ENCODE peak calls at places on chromosomes 11 and 22, in seven cellular contexts. O, K, G, D, X, H and C are unnamed samples.

GRCh38 chr11:108498046-108498815 is at the start of gene POGLUT3:
- DNase-seq in G (peak), H (peak), O (peak), K (peak), D (peak), X (peak), C (peak)

GRCh38 chr11:91366816-91367215 is 857.8 kb upstream of the FAT3 start:
- DNase-seq in G (no peak), H (no peak), O (no peak), K (no peak), D (no peak), X (no peak), C (no peak)

GRCh38 chr22:31272522-31273446 is 19.5 kb downstream of the PIK3IP1 start:
- DNase-seq in X (peak), O (peak), H (peak), G (no peak), D (peak), K (peak), C (peak)

GRCh38 chr22:38203090-38203810 is 1.5 kb downstream of the MAFF start:
- DNase-seq in O (no peak), D (peak), G (no peak), X (peak), K (no peak), H (no peak), C (peak)

GRCh38 chr22:31288496-31289235 is 3.6 kb downstream of the PIK3IP1 start:
- DNase-seq in H (no peak), K (no peak), X (no peak), O (no peak), G (no peak), D (no peak), C (no peak)

GRCh38 chr11:68978931-68979591 is 1.7 kb downstream of the MRGPRD start:
- DNase-seq in K (no peak), X (no peak), D (no peak), H (no peak), O (no peak), G (no peak), C (no peak)

GRCh38 chr22:19576460-19577421 is 52.5 kb upstream of the CLDN5 start:
- DNase-seq in K (no peak), D (peak), H (no peak), X (no peak), O (no peak), G (peak), C (peak)

GRCh38 chr11:65625628-65626342 is 10.2 kb downstream of the PCNX3 start:
- DNase-seq in H (no peak), K (peak), G (peak), O (peak), D (no peak), X (no peak), C (peak)

GRCh38 chr11:72814139-72814830 is at the start of gene ATG16L2:
- DNase-seq in G (peak), D (peak), H (peak), X (peak), O (peak), K (peak), C (peak)

GRCh38 chr11:121318848-121319834 is 26.6 kb downstream of the SC5D start:
- DNase-seq in G (no peak), K (peak), X (peak), H (no peak), D (peak), O (peak), C (peak)

GRCh38 chr11:79196950-79197349 is 243.9 kb downstream of the TENM4 start:
- DNase-seq in H (no peak), O (no peak), K (no peak), G (no peak), D (no peak), X (no peak), C (no peak)

GRCh38 chr22:47168900-47169800 is 406.7 kb downstream of the TBC1D22A start:
- DNase-seq in H (no peak), K (no peak), O (no peak), X (no peak), G (no peak), D (peak), C (peak)

GRCh38 chr22:24209016-24209415 is 27.7 kb downstream of the SUSD2 start:
- DNase-seq in X (no peak), G (no peak), O (no peak), H (no peak), D (no peak), K (no peak), C (no peak)

GRCh38 chr11:94032725-94033124 is 11.6 kb downstream of the HEPHL1 start:
- DNase-seq in O (no peak), H (no peak), D (no peak), K (no peak), X (no peak), G (no peak), C (no peak)

GRCh38 chr11:75639752-75640151 is 29.1 kb downstream of the MAP6 start:
- DNase-seq in G (no peak), H (no peak), O (peak), D (peak), K (peak), X (no peak), C (peak)

GRCh38 chr11:67054851-67055523 is 1.7 kb upstream of the RHOD start:
- DNase-seq in D (peak), K (no peak), X (peak), O (no peak), G (no peak), H (no peak), C (no peak)

GRCh38 chr22:48075604-48076400 is 1313.4 kb downstream of the TBC1D22A start:
- DNase-seq in D (no peak), H (no peak), G (no peak), K (peak), X (no peak), O (no peak), C (no peak)

GRCh38 chr11:14373941-14374646 is 15.1 kb upstream of the RRAS2 start:
- DNase-seq in K (no peak), X (no peak), O (no peak), G (no peak), D (no peak), H (no peak), C (peak)

GRCh38 chr11:80638296-80638695 is 1197.5 kb upstream of the TENM4 start:
- DNase-seq in H (no peak), D (no peak), G (no peak), O (no peak), X (no peak), K (no peak), C (no peak)

GRCh38 chr11:56890584-56891305 is 98.0 kb upstream of the OR5AK2 start:
- DNase-seq in X (no peak), D (peak), O (no peak), H (peak), G (no peak), K (no peak), C (no peak)

GRCh38 chr11:61680622-61681191 is 516 bp downstream of the DAGLA start:
- DNase-seq in G (no peak), H (no peak), X (no peak), K (no peak), D (no peak), O (no peak), C (no peak)

GRCh38 chr11:114073506-114074381 is 14.2 kb downstream of the ZBTB16 start:
- DNase-seq in D (no peak), H (no peak), O (no peak), G (no peak), X (no peak), K (no peak), C (no peak)

GRCh38 chr22:50696799-50697561 is 24.4 kb downstream of the SHANK3 start:
- DNase-seq in K (no peak), D (no peak), H (no peak), X (peak), G (no peak), O (no peak), C (no peak)

GRCh38 chr22:17589810-17590375 is 26.6 kb downstream of the SLC25A18 start:
- DNase-seq in D (no peak), O (no peak), G (no peak), H (no peak), X (no peak), K (no peak), C (no peak)

GRCh38 chr11:16359369-16359768 is 3.0 kb upstream of the SOX6 start:
- DNase-seq in D (no peak), O (no peak), H (no peak), K (no peak), G (no peak), X (no peak), C (no peak)

GRCh38 chr22:44538071-44538470 is 40.0 kb upstream of the RTL6 start:
- DNase-seq in H (no peak), O (no peak), G (no peak), X (peak), D (peak), K (peak), C (no peak)

GRCh38 chr11:73342633-73343032 is 33.6 kb upstream of the RELT start:
- DNase-seq in D (no peak), H (no peak), X (no peak), O (no peak), K (no peak), G (no peak), C (peak)

GRCh38 chr22:20008221-20008995 is 8.2 kb downstream of the ARVCF start:
- DNase-seq in K (no peak), X (no peak), O (no peak), D (no peak), G (no peak), H (no peak), C (no peak)

GRCh38 chr11:72814831-72815618 is 814 bp downstream of the ATG16L2 start:
- DNase-seq in D (peak), O (peak), X (peak), H (no peak), K (no peak), G (no peak), C (peak)